ENCODE peak calls at places on chromosome 18, in seven cellular contexts. D is anterior cingulate cortex; N is hypothalamus; P is activated naive CD4-positive, alpha-beta T cell treated with anti-CD3 and anti-CD28 coated beads, Interleukin-2, amount 50 U/mL, for 16 hours; F is amygdala; W is A549; R is ACHN. S is an unnamed sample.
A peak's percentile ranks its signal among the peaks of the same experiment; 100 is the strongest.

GRCh38 chr18:46113751-46114150 is 9.6 kb downstream of the HAUS1 start:
- DNase-seq in D (no peak), N (no peak), P (no peak), F (no peak), W (no peak), R (no peak), S (no peak)

GRCh38 chr18:58132595-58133191 is 88.7 kb downstream of the NEDD4L start:
- DNase-seq in D (no peak), N (no peak), P (no peak), F (no peak), W (no peak), R (peak; percentile 50), S (no peak)

GRCh38 chr18:57915848-57916596 is 112.9 kb upstream of the ATP8B1 start:
- DNase-seq in D (peak; percentile 24), N (peak; percentile 29), P (no peak), F (peak; percentile 51), W (no peak), R (no peak), S (peak; percentile 69)

GRCh38 chr18:50126466-50126865 is 68.5 kb downstream of the MYO5B start:
- DNase-seq in D (no peak), N (no peak), P (no peak), F (no peak), W (no peak), R (no peak), S (no peak)

GRCh38 chr18:47415888-47416287 is 164.4 kb upstream of the SKOR2 start:
- DNase-seq in D (no peak), N (no peak), P (no peak), F (no peak), W (no peak), R (no peak), S (no peak)

GRCh38 chr18:60676807-60677206 is 304.2 kb upstream of the MC4R start:
- DNase-seq in D (no peak), N (no peak), P (no peak), F (no peak), W (no peak), R (no peak), S (no peak)

GRCh38 chr18:44130365-44130942 is 550.2 kb upstream of the SETBP1 start:
- DNase-seq in D (no peak), N (no peak), P (no peak), F (no peak), W (peak; percentile 14), R (peak; percentile 31), S (no peak)

GRCh38 chr18:44682181-44682870 is 1.6 kb downstream of the SETBP1 start:
- DNase-seq in D (no peak), N (no peak), P (no peak), F (no peak), W (no peak), R (no peak), S (no peak)

GRCh38 chr18:76452357-76452756 is 42.7 kb downstream of the ZNF516 start:
- DNase-seq in D (no peak), N (no peak), P (no peak), F (no peak), W (no peak), R (no peak), S (no peak)

GRCh38 chr18:58865714-58866113 is 1.0 kb downstream of the ZNF532 start:
- DNase-seq in D (peak; percentile 35), N (peak; percentile 25), P (no peak), F (no peak), W (no peak), R (no peak), S (no peak)

GRCh38 chr18:12403601-12404506 is 3.9 kb upstream of the PRELID3A start:
- DNase-seq in D (no peak), N (no peak), P (no peak), F (no peak), W (peak; percentile 80), R (peak; percentile 76), S (no peak)

GRCh38 chr18:79046522-79046921 is 22.7 kb upstream of the ATP9B start:
- DNase-seq in D (no peak), N (no peak), P (no peak), F (no peak), W (no peak), R (no peak), S (no peak)

GRCh38 chr18:23194150-23194968 is 59.1 kb downstream of the CABLES1 start:
- DNase-seq in D (peak; percentile 26), N (no peak), P (no peak), F (no peak), W (no peak), R (no peak), S (no peak)

GRCh38 chr18:3100498-3101132 is 87.7 kb upstream of the LPIN2 start:
- DNase-seq in D (no peak), N (no peak), P (no peak), F (no peak), W (no peak), R (no peak), S (no peak)

GRCh38 chr18:32383040-32383819 is 87.5 kb downstream of the GAREM1 start:
- DNase-seq in D (no peak), N (no peak), P (no peak), F (no peak), W (peak; percentile 79), R (no peak), S (no peak)

GRCh38 chr18:832085-832681 is 20.1 kb upstream of the YES1 start:
- DNase-seq in D (no peak), N (no peak), P (no peak), F (no peak), W (peak; percentile 43), R (no peak), S (no peak)

GRCh38 chr18:23257686-23258565 is 122.6 kb downstream of the CABLES1 start:
- DNase-seq in D (peak; percentile 36), N (no peak), P (no peak), F (no peak), W (no peak), R (no peak), S (no peak)

GRCh38 chr18:63951302-63951705 is 2.2 kb downstream of the HMSD start:
- DNase-seq in D (no peak), N (no peak), P (no peak), F (no peak), W (no peak), R (peak; percentile 14), S (no peak)

GRCh38 chr18:67104700-67105284 is 411.7 kb downstream of the DSEL start:
- DNase-seq in D (no peak), N (peak; percentile 9), P (peak; percentile 17), F (peak; percentile 40), W (peak; percentile 68), R (peak; percentile 68), S (peak; percentile 7)

GRCh38 chr18:58497845-58498244 is 131.0 kb downstream of the ALPK2 start:
- DNase-seq in D (no peak), N (no peak), P (no peak), F (no peak), W (no peak), R (no peak), S (no peak)

GRCh38 chr18:79447703-79448367 is 52.1 kb downstream of the NFATC1 start:
- DNase-seq in D (no peak), N (no peak), P (no peak), F (no peak), W (no peak), R (no peak), S (no peak)

GRCh38 chr18:46398005-46398404 is 259.0 kb downstream of the LOXHD1 start:
- DNase-seq in D (no peak), N (no peak), P (no peak), F (no peak), W (no peak), R (no peak), S (no peak)

GRCh38 chr18:22858121-22858520 is 75.0 kb upstream of the RBBP8 start:
- DNase-seq in D (no peak), N (no peak), P (no peak), F (no peak), W (no peak), R (no peak), S (no peak)

GRCh38 chr18:67496469-67496868 is 20.1 kb downstream of the DSEL start:
- DNase-seq in D (no peak), N (no peak), P (no peak), F (no peak), W (no peak), R (no peak), S (no peak)

GRCh38 chr18:9536354-9537152 is 61.2 kb downstream of the RALBP1 start:
- DNase-seq in D (no peak), N (no peak), P (no peak), F (no peak), W (no peak), R (no peak), S (no peak)

GRCh38 chr18:75067996-75068645 is 140.8 kb downstream of the PTGR3 start:
- DNase-seq in D (no peak), N (no peak), P (no peak), F (no peak), W (no peak), R (no peak), S (no peak)